ENCODE peak calls at places on chromosomes 16 and 17, in four cellular contexts. K is RCC 7860, L is heart right ventricle, F is C1 segment of cervical spinal cord. N is an unnamed sample.

GRCh38 chr16:10828851-10829331 is 10.3 kb upstream of the TVP23A start:
- DNase-seq in K (peak), L (peak), F (peak), N (peak)

GRCh38 chr17:41647038-41647813 is 22.9 kb upstream of the KRT17 start:
- DNase-seq in K (peak), L (no peak), F (no peak), N (no peak)

GRCh38 chr16:4664538-4665418 is 28.6 kb upstream of the NUDT16L1 start:
- DNase-seq in K (no peak), L (peak), F (no peak), N (no peak)

GRCh38 chr16:56355786-56356275 is 69.5 kb downstream of the AMFR start:
- DNase-seq in K (no peak), L (no peak), F (no peak), N (peak)

GRCh38 chr16:57258226-57258909 is 13.3 kb downstream of the ARL2BP start:
- DNase-seq in K (no peak), L (no peak), F (no peak), N (no peak)

GRCh38 chr16:35391328-35391727 is 1931.9 kb downstream of the TP53TG3F start:
- DNase-seq in K (peak), L (peak), F (peak), N (peak)

GRCh38 chr17:81331527-81332043 is 36.5 kb upstream of the SLC38A10 start:
- DNase-seq in K (no peak), L (no peak), F (no peak), N (no peak)

GRCh38 chr17:27199948-27200347 is 94.0 kb upstream of the WSB1 start:
- DNase-seq in K (no peak), L (no peak), F (no peak), N (no peak)

GRCh38 chr17:81891303-81891552 is 158 bp downstream of the ALYREF start:
- DNase-seq in K (no peak), L (no peak), F (no peak), N (no peak)

GRCh38 chr17:12282056-12282455 is 261.4 kb downstream of the MAP2K4 start:
- DNase-seq in K (no peak), L (no peak), F (no peak), N (no peak)

GRCh38 chr16:73163238-73163795 is 115.4 kb upstream of the ZFHX3 start:
- DNase-seq in K (no peak), L (no peak), F (no peak), N (no peak)

N was measured in adrenal gland.